ENCODE peak calls at places on chromosomes 6 and 20, in five cellular contexts. One of them, this sample, is unnamed.

GRCh38 chr20:34877002-34877264 is 521 bp downstream of the ACSS2 start:
- DNase-seq in HCT116: no peak
- DNase-seq in transverse colon: no peak
- DNase-seq in endothelial cell of umbilical vein: no peak
- DNase-seq in IMR-90: no peak
- DNase-seq in this sample: peak

GRCh38 chr6:10460096-10460495 is 45.2 kb upstream of the TFAP2A start:
- DNase-seq in HCT116: no peak
- DNase-seq in transverse colon: no peak
- DNase-seq in endothelial cell of umbilical vein: no peak
- DNase-seq in IMR-90: no peak
- DNase-seq in this sample: no peak

GRCh38 chr6:164370773-164371172 is 938.6 kb downstream of the C6orf118 start:
- DNase-seq in HCT116: no peak
- DNase-seq in transverse colon: no peak
- DNase-seq in endothelial cell of umbilical vein: no peak
- DNase-seq in IMR-90: no peak
- DNase-seq in this sample: no peak

GRCh38 chr6:146881228-146882181 is 282.7 kb downstream of the ADGB start:
- DNase-seq in HCT116: no peak
- DNase-seq in transverse colon: no peak
- DNase-seq in endothelial cell of umbilical vein: no peak
- DNase-seq in IMR-90: peak
- DNase-seq in this sample: peak

GRCh38 chr6:101396552-101397173 is 3.2 kb downstream of the GRIK2 start:
- DNase-seq in HCT116: no peak
- DNase-seq in transverse colon: peak
- DNase-seq in endothelial cell of umbilical vein: peak
- DNase-seq in IMR-90: peak
- DNase-seq in this sample: peak

GRCh38 chr20:54025166-54025835 is 45.1 kb downstream of the BCAS1 start:
- DNase-seq in HCT116: no peak
- DNase-seq in transverse colon: no peak
- DNase-seq in endothelial cell of umbilical vein: no peak
- DNase-seq in IMR-90: no peak
- DNase-seq in this sample: no peak

GRCh38 chr6:128432394-128432793 is 88.0 kb downstream of the PTPRK start:
- DNase-seq in HCT116: no peak
- DNase-seq in transverse colon: no peak
- DNase-seq in endothelial cell of umbilical vein: peak
- DNase-seq in IMR-90: peak
- DNase-seq in this sample: no peak

GRCh38 chr6:2480267-2480966 is 235.0 kb upstream of the GMDS start:
- DNase-seq in HCT116: no peak
- DNase-seq in transverse colon: no peak
- DNase-seq in endothelial cell of umbilical vein: no peak
- DNase-seq in IMR-90: no peak
- DNase-seq in this sample: no peak

GRCh38 chr20:32474009-32474716 is 111.0 kb downstream of the NOL4L start:
- DNase-seq in HCT116: no peak
- DNase-seq in transverse colon: no peak
- DNase-seq in endothelial cell of umbilical vein: peak
- DNase-seq in IMR-90: no peak
- DNase-seq in this sample: no peak

GRCh38 chr20:32474717-32474966 is 110.5 kb downstream of the NOL4L start:
- DNase-seq in HCT116: no peak
- DNase-seq in transverse colon: no peak
- DNase-seq in endothelial cell of umbilical vein: no peak
- DNase-seq in IMR-90: no peak
- DNase-seq in this sample: no peak

GRCh38 chr20:32473231-32474008 is 111.7 kb downstream of the NOL4L start:
- DNase-seq in HCT116: no peak
- DNase-seq in transverse colon: peak
- DNase-seq in endothelial cell of umbilical vein: no peak
- DNase-seq in IMR-90: no peak
- DNase-seq in this sample: no peak

GRCh38 chr20:32476684-32477593 is 108.2 kb downstream of the NOL4L start:
- DNase-seq in HCT116: no peak
- DNase-seq in transverse colon: no peak
- DNase-seq in endothelial cell of umbilical vein: no peak
- DNase-seq in IMR-90: no peak
- DNase-seq in this sample: peak

GRCh38 chr20:32474967-32475819 is 109.9 kb downstream of the NOL4L start:
- DNase-seq in HCT116: no peak
- DNase-seq in transverse colon: peak
- DNase-seq in endothelial cell of umbilical vein: peak
- DNase-seq in IMR-90: peak
- DNase-seq in this sample: peak
- TF ChIP-seq POLR2A in HCT116: no peak
- TF ChIP-seq POLR2A in transverse colon: peak
- TF ChIP-seq POLR2A in endothelial cell of umbilical vein: peak
- TF ChIP-seq POLR2A in IMR-90: no peak
- TF ChIP-seq POLR2A in this sample: peak

GRCh38 chr6:141395443-141396008 is 737.2 kb upstream of the GJE1 start:
- DNase-seq in HCT116: no peak
- DNase-seq in transverse colon: no peak
- DNase-seq in endothelial cell of umbilical vein: no peak
- DNase-seq in IMR-90: no peak
- DNase-seq in this sample: no peak

GRCh38 chr6:141394565-141395051 is 738.1 kb upstream of the GJE1 start:
- DNase-seq in HCT116: no peak
- DNase-seq in transverse colon: no peak
- DNase-seq in endothelial cell of umbilical vein: no peak
- DNase-seq in IMR-90: no peak
- DNase-seq in this sample: no peak

GRCh38 chr6:141388666-141389065 is 744.1 kb upstream of the GJE1 start:
- DNase-seq in HCT116: no peak
- DNase-seq in transverse colon: no peak
- DNase-seq in endothelial cell of umbilical vein: no peak
- DNase-seq in IMR-90: no peak
- DNase-seq in this sample: no peak

GRCh38 chr6:141394125-141394536 is 738.6 kb upstream of the GJE1 start:
- DNase-seq in HCT116: no peak
- DNase-seq in transverse colon: no peak
- DNase-seq in endothelial cell of umbilical vein: no peak
- DNase-seq in IMR-90: no peak
- DNase-seq in this sample: no peak

DNA sequence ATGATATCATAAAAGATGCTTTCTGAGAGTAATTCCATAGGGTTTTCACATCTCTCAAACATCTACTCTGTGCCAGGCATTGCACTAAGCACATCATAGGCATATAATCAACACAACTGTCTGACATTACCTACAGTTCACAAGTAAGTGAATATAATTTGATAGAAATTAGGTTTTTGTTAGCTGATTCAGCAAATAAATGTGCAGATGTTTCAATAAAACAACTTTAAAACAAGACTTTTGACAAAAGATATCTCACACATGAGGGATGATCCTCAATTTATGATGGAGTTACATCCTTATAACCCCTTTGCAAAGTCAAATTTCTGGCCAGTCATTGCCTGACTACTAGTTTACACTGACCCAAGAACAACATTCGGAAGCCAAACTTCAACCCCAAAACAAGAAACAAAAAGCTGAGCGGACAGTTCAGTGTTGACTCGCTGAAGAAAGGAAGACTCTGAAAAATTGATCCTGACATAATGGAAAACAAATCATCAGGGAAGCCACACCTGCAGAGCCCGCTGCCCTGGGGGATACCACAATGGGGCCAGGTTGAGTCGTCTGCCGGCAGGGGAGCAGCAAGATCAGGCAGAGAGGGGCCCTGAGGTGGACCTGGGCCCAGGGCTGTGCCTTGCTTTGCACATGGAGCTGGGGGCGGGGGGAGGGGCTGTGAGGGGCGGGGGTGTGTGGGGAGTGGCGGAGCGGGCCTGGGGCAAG is 739.2 kb upstream of the GJE1 start:
- DNase-seq in HCT116: no peak
- DNase-seq in transverse colon: no peak
- DNase-seq in endothelial cell of umbilical vein: no peak
- DNase-seq in IMR-90: no peak
- DNase-seq in this sample: no peak
- TF ChIP-seq POLR2A in HCT116: no peak
- TF ChIP-seq POLR2A in transverse colon: no peak
- TF ChIP-seq POLR2A in endothelial cell of umbilical vein: no peak
- TF ChIP-seq POLR2A in IMR-90: no peak
- TF ChIP-seq POLR2A in this sample: no peak

DNA sequence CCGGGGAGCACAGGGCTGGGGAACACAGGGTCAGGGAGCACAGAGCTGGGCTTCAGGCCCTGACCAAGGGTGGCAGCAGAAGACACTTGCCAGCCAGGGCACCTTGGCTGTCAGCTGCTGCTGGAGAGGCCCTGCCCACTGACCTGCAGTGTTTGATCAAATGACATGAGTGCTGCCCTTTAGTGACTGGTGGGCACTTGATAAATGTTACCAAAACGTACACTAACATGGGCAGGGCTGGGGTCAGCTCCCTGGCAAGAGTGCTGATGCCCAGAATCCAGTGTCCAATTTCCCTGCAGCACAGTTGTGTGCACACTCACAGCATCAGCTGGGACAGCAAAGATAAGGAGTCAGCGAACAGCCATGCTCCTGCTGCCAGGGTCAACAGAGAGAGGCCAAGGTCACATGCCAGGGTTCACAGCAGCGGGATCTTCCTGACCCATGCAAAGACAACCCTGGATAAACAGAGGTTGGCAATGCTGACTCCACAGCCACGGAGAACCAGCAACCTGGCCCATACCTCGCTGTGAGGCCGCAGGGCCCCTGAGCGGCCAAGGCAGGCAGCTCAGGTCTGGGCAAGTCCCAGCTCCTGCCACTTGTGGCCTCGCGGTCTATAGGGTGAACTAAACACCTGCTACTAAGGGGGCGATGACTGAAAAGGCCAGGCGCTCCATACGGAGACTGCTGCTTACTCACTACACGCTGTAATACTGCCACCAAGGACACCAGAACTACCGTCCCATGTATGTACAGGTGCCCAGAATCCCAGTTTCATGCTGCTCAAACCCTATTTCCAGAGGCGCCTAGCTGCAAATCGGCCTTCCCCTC is 46.3 kb downstream of the NINL start:
- DNase-seq in HCT116: no peak
- DNase-seq in transverse colon: no peak
- DNase-seq in endothelial cell of umbilical vein: no peak
- DNase-seq in IMR-90: no peak
- DNase-seq in this sample: no peak
- TF ChIP-seq POLR2A in HCT116: no peak
- TF ChIP-seq POLR2A in transverse colon: no peak
- TF ChIP-seq POLR2A in endothelial cell of umbilical vein: no peak
- TF ChIP-seq POLR2A in IMR-90: no peak
- TF ChIP-seq POLR2A in this sample: no peak

DNA sequence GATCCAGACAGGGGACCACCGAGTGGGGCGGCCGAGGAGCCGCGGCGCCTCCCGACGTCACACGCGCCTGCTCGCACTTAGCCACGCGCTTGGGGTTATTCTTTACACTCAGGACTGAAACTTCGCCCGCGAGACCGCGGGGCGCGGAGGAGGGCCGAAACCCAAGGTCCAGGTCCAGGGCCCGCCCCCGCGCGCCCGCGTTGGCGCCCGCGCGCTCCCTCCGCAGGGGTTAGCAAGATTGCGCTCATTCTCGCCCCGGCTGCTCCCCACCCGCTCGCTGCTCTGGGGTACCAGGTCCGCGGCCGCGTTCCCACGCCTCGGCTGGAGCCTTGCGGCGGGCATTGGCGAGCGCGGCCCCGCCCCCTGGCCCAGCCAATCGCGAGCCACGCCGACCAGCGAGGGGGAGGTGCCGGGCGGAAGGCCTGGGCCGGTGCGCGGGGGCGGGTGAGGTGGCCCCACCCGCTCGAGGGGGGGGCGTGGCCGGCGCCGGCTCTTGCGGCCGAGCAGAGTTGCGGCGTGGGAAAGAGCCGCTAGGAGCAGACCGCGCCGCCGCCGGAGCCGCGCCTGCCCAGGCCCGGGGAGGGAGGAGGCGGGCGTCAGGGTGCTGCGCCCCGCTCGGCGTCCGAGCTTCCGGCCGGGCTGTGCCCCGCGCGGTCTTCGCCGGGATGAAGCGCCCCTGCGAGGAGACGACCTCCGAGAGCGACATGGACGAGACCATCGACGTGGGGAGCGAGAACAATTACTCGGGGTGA is at the start of gene HEY2:
- DNase-seq in HCT116: peak
- DNase-seq in transverse colon: peak
- DNase-seq in endothelial cell of umbilical vein: peak
- DNase-seq in IMR-90: peak
- DNase-seq in this sample: peak
- TF ChIP-seq POLR2A in HCT116: no peak
- TF ChIP-seq POLR2A in transverse colon: peak
- TF ChIP-seq POLR2A in endothelial cell of umbilical vein: no peak
- TF ChIP-seq POLR2A in IMR-90: no peak
- TF ChIP-seq POLR2A in this sample: no peak

GRCh38 chr6:35470663-35471120 is 2.5 kb downstream of the RPL10A start:
- DNase-seq in HCT116: no peak
- DNase-seq in transverse colon: no peak
- DNase-seq in endothelial cell of umbilical vein: no peak
- DNase-seq in IMR-90: no peak
- DNase-seq in this sample: no peak
- TF ChIP-seq POLR2A in HCT116: no peak
- TF ChIP-seq POLR2A in transverse colon: no peak
- TF ChIP-seq POLR2A in endothelial cell of umbilical vein: no peak
- TF ChIP-seq POLR2A in IMR-90: no peak
- TF ChIP-seq POLR2A in this sample: no peak

GRCh38 chr6:129699661-129700060 is 10.3 kb downstream of the ARHGAP18 start:
- DNase-seq in HCT116: no peak
- DNase-seq in transverse colon: no peak
- DNase-seq in endothelial cell of umbilical vein: no peak
- DNase-seq in IMR-90: peak
- DNase-seq in this sample: peak
- TF ChIP-seq POLR2A in HCT116: no peak
- TF ChIP-seq POLR2A in transverse colon: no peak
- TF ChIP-seq POLR2A in endothelial cell of umbilical vein: no peak
- TF ChIP-seq POLR2A in IMR-90: no peak
- TF ChIP-seq POLR2A in this sample: no peak

DNA sequence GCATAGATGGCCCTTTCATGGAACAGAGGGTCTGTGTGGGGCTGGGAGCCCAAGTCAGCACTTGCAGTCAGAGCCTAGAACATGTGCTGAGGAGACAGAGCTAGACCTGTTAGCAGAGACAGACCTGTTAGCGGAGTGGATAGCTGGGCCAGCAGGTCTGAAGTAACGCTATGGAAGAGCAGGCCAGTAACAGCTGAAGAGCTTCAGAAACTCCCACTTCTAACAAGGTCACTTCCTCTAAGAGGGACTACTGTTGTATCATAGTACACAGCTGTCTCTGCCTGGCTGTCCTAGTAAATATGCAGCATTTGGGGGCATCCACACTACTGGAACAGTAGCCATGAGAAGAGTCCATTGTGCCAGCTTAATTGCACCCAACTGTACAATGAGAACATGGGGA is 41.2 kb upstream of the POLR1H start:
- DNase-seq in HCT116: no peak
- DNase-seq in transverse colon: no peak
- DNase-seq in endothelial cell of umbilical vein: no peak
- DNase-seq in IMR-90: no peak
- DNase-seq in this sample: no peak
- TF ChIP-seq POLR2A in HCT116: no peak
- TF ChIP-seq POLR2A in transverse colon: no peak
- TF ChIP-seq POLR2A in endothelial cell of umbilical vein: no peak
- TF ChIP-seq POLR2A in IMR-90: no peak
- TF ChIP-seq POLR2A in this sample: no peak